ENCODE peak calls at places on chromosomes 5 and 9, in six cellular contexts. One of them, this sample, is unnamed.

GRCh38 chr9:19471737-19472648 is 63.2 kb downstream of the ACER2 start:
- DNase-seq in substantia nigra: peak; percentile 46
- DNase-seq in neuronal stem cell: peak; percentile 57
- DNase-seq in OCI-LY7: peak; percentile 40
- DNase-seq in AG04450: no peak
- DNase-seq in transverse colon: peak; percentile 51
- DNase-seq in this sample: no peak

GRCh38 chr5:57422993-57423392 is 59.6 kb downstream of the ACTBL2 start:
- DNase-seq in OCI-LY7: no peak
- DNase-seq in substantia nigra: no peak
- DNase-seq in transverse colon: no peak
- DNase-seq in neuronal stem cell: no peak
- DNase-seq in AG04450: no peak
- DNase-seq in this sample: no peak

GRCh38 chr9:122213589-122214413 is 15.0 kb downstream of the LHX6 start:
- DNase-seq in neuronal stem cell: peak; percentile 82
- DNase-seq in OCI-LY7: peak; percentile 72
- DNase-seq in transverse colon: peak; percentile 49
- DNase-seq in substantia nigra: no peak
- DNase-seq in AG04450: no peak
- DNase-seq in this sample: no peak

GRCh38 chr5:151100690-151101089 is 19.9 kb upstream of the TNIP1 start:
- DNase-seq in neuronal stem cell: no peak
- DNase-seq in substantia nigra: no peak
- DNase-seq in OCI-LY7: no peak
- DNase-seq in transverse colon: no peak
- DNase-seq in AG04450: no peak
- DNase-seq in this sample: no peak

GRCh38 chr9:97529363-97530076 is 28.1 kb downstream of the TMOD1 start:
- DNase-seq in AG04450: no peak
- DNase-seq in substantia nigra: no peak
- DNase-seq in transverse colon: no peak
- DNase-seq in neuronal stem cell: no peak
- DNase-seq in OCI-LY7: no peak
- DNase-seq in this sample: no peak

GRCh38 chr9:126616521-126616976 is 2.8 kb downstream of the LMX1B start:
- DNase-seq in AG04450: no peak
- DNase-seq in substantia nigra: no peak
- DNase-seq in transverse colon: no peak
- DNase-seq in OCI-LY7: no peak
- DNase-seq in neuronal stem cell: no peak
- DNase-seq in this sample: no peak

GRCh38 chr5:133977161-133977787 is 8.8 kb upstream of the C5orf15 start:
- DNase-seq in neuronal stem cell: no peak
- DNase-seq in substantia nigra: no peak
- DNase-seq in OCI-LY7: no peak
- DNase-seq in AG04450: no peak
- DNase-seq in transverse colon: no peak
- DNase-seq in this sample: no peak

GRCh38 chr5:148125641-148126040 is 42.7 kb upstream of the SPINK14 start:
- DNase-seq in substantia nigra: no peak
- DNase-seq in transverse colon: no peak
- DNase-seq in OCI-LY7: no peak
- DNase-seq in neuronal stem cell: no peak
- DNase-seq in AG04450: no peak
- DNase-seq in this sample: no peak

GRCh38 chr9:91423785-91424402 is at the start of gene NFIL3:
- DNase-seq in transverse colon: peak; percentile 87
- DNase-seq in neuronal stem cell: peak; percentile 77
- DNase-seq in substantia nigra: peak; percentile 74
- DNase-seq in OCI-LY7: peak; percentile 83
- DNase-seq in AG04450: no peak
- DNase-seq in this sample: peak; percentile 80

GRCh38 chr9:757246-757881 is 84.1 kb upstream of the DMRT1 start:
- DNase-seq in OCI-LY7: peak; percentile 69
- DNase-seq in neuronal stem cell: peak; percentile 18
- DNase-seq in substantia nigra: no peak
- DNase-seq in transverse colon: peak; percentile 23
- DNase-seq in AG04450: peak; percentile 15
- DNase-seq in this sample: peak; percentile 32

GRCh38 chr9:88197781-88198345 is 59.6 kb upstream of the SPATA31C2 start:
- DNase-seq in substantia nigra: no peak
- DNase-seq in OCI-LY7: no peak
- DNase-seq in transverse colon: no peak
- DNase-seq in AG04450: peak; percentile 81
- DNase-seq in neuronal stem cell: no peak
- DNase-seq in this sample: no peak

GRCh38 chr5:5145651-5146529 is 5.8 kb downstream of the ADAMTS16 start:
- DNase-seq in transverse colon: no peak
- DNase-seq in substantia nigra: no peak
- DNase-seq in OCI-LY7: no peak
- DNase-seq in neuronal stem cell: no peak
- DNase-seq in AG04450: no peak
- DNase-seq in this sample: no peak

GRCh38 chr5:149376711-149377447 is 2.2 kb downstream of the IL17B start:
- DNase-seq in substantia nigra: no peak
- DNase-seq in transverse colon: no peak
- DNase-seq in AG04450: no peak
- DNase-seq in OCI-LY7: no peak
- DNase-seq in neuronal stem cell: no peak
- DNase-seq in this sample: no peak

GRCh38 chr9:127168756-127169506 is 46.5 kb upstream of the ANGPTL2 start:
- DNase-seq in transverse colon: no peak
- DNase-seq in substantia nigra: no peak
- DNase-seq in neuronal stem cell: no peak
- DNase-seq in OCI-LY7: no peak
- DNase-seq in AG04450: no peak
- DNase-seq in this sample: no peak

GRCh38 chr5:122315511-122315910 is 3.5 kb downstream of the SNCAIP start:
- DNase-seq in OCI-LY7: no peak
- DNase-seq in substantia nigra: no peak
- DNase-seq in AG04450: no peak
- DNase-seq in neuronal stem cell: no peak
- DNase-seq in transverse colon: no peak
- DNase-seq in this sample: no peak

GRCh38 chr9:27939186-27939585 is 365.9 kb upstream of the C9orf72 start:
- DNase-seq in OCI-LY7: no peak
- DNase-seq in substantia nigra: no peak
- DNase-seq in AG04450: no peak
- DNase-seq in neuronal stem cell: no peak
- DNase-seq in transverse colon: no peak
- DNase-seq in this sample: no peak

GRCh38 chr9:108631890-108632289 is 223.9 kb downstream of the ACTL7B start:
- DNase-seq in OCI-LY7: no peak
- DNase-seq in transverse colon: no peak
- DNase-seq in AG04450: no peak
- DNase-seq in substantia nigra: no peak
- DNase-seq in neuronal stem cell: no peak
- DNase-seq in this sample: no peak

GRCh38 chr9:93974151-93974550 is 19.0 kb upstream of the BARX1 start:
- DNase-seq in neuronal stem cell: no peak
- DNase-seq in OCI-LY7: no peak
- DNase-seq in substantia nigra: no peak
- DNase-seq in AG04450: no peak
- DNase-seq in transverse colon: no peak
- DNase-seq in this sample: no peak

GRCh38 chr9:23587433-23587832 is 238.6 kb downstream of the ELAVL2 start:
- DNase-seq in OCI-LY7: no peak
- DNase-seq in neuronal stem cell: no peak
- DNase-seq in substantia nigra: peak; percentile 35
- DNase-seq in AG04450: no peak
- DNase-seq in transverse colon: no peak
- DNase-seq in this sample: no peak

GRCh38 chr5:172293054-172293744 is 9.6 kb upstream of the UBTD2 start:
- DNase-seq in substantia nigra: peak; percentile 51
- DNase-seq in AG04450: no peak
- DNase-seq in transverse colon: peak; percentile 67
- DNase-seq in OCI-LY7: peak; percentile 77
- DNase-seq in neuronal stem cell: peak; percentile 54
- DNase-seq in this sample: peak; percentile 53

GRCh38 chr5:157986431-157986990 is 127.6 kb upstream of the CLINT1 start:
- DNase-seq in neuronal stem cell: no peak
- DNase-seq in substantia nigra: no peak
- DNase-seq in transverse colon: no peak
- DNase-seq in OCI-LY7: no peak
- DNase-seq in AG04450: no peak
- DNase-seq in this sample: no peak

GRCh38 chr9:83959061-83959460 is 21.0 kb downstream of the HNRNPK start:
- DNase-seq in OCI-LY7: no peak
- DNase-seq in transverse colon: no peak
- DNase-seq in AG04450: peak; percentile 64
- DNase-seq in neuronal stem cell: no peak
- DNase-seq in substantia nigra: no peak
- DNase-seq in this sample: no peak

GRCh38 chr5:76225316-76225715 is 142.1 kb downstream of the SV2C start:
- DNase-seq in substantia nigra: no peak
- DNase-seq in neuronal stem cell: no peak
- DNase-seq in OCI-LY7: no peak
- DNase-seq in AG04450: no peak
- DNase-seq in transverse colon: no peak
- DNase-seq in this sample: no peak

GRCh38 chr9:95459218-95459617 is 57.6 kb downstream of the PTCH1 start:
- DNase-seq in transverse colon: no peak
- DNase-seq in neuronal stem cell: no peak
- DNase-seq in substantia nigra: no peak
- DNase-seq in OCI-LY7: no peak
- DNase-seq in AG04450: no peak
- DNase-seq in this sample: no peak

GRCh38 chr9:95462419-95463121 is 54.2 kb downstream of the PTCH1 start:
- DNase-seq in transverse colon: peak; percentile 84
- DNase-seq in neuronal stem cell: no peak
- DNase-seq in substantia nigra: peak; percentile 53
- DNase-seq in OCI-LY7: peak; percentile 97
- DNase-seq in AG04450: peak; percentile 92
- DNase-seq in this sample: peak; percentile 70

GRCh38 chr9:95461448-95462381 is 55.1 kb downstream of the PTCH1 start:
- DNase-seq in AG04450: no peak
- DNase-seq in neuronal stem cell: no peak
- DNase-seq in substantia nigra: no peak
- DNase-seq in OCI-LY7: no peak
- DNase-seq in transverse colon: no peak
- DNase-seq in this sample: no peak

GRCh38 chr9:95459867-95460626 is 56.7 kb downstream of the PTCH1 start:
- DNase-seq in AG04450: no peak
- DNase-seq in transverse colon: no peak
- DNase-seq in OCI-LY7: no peak
- DNase-seq in neuronal stem cell: no peak
- DNase-seq in substantia nigra: no peak
- DNase-seq in this sample: no peak

GRCh38 chr9:95460627-95461164 is 56.1 kb downstream of the PTCH1 start:
- DNase-seq in OCI-LY7: no peak
- DNase-seq in neuronal stem cell: no peak
- DNase-seq in AG04450: no peak
- DNase-seq in transverse colon: no peak
- DNase-seq in substantia nigra: no peak
- DNase-seq in this sample: no peak
- H3K27ac ChIP-seq in OCI-LY7: no peak overlapping the region
- H3K27ac ChIP-seq in neuronal stem cell: no peak overlapping the region
- H3K27ac ChIP-seq in AG04450: peak overlapping the region; percentile 52
- H3K27ac ChIP-seq in transverse colon: peak overlapping the region; percentile 72
- H3K27ac ChIP-seq in substantia nigra: no peak overlapping the region
- H3K27ac ChIP-seq in this sample: no peak overlapping the region

DNA sequence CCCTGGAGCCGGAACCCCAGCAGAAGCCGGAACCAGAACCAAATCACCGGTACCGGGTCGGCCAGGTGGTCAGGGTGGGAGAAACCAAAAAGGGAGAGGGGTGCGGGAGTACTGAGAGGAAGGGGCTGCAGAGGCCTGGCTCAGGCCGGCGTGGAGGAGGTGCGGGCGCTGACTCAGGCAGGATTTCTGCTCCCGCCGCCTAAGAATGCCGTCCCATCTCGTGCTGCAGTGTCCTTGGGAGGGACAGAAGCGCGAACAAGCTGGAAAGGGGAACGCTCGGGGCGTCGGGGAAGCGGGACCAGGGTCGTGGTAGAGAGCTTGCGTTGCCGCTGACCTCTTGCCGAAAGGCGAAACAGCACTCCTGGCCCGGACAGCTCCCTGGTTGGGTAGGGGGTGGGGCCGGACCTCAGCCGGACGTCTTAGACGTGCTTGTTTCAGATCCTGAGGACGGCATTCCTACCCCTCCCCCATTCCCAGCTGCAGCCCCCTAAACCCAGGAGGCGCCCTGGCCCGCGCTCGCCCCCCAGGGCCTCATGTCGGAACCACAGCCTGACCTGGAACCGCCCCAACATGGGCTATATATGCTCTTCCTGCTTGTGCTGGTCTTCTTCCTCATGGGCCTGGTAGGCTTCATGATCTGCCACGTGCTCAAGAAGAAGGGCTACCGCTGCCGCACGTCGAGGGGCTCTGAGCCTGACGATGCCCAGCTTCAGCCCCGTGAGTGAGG is 1.1 kb downstream of the RELL2 start:
- DNase-seq in AG04450: no peak
- DNase-seq in neuronal stem cell: peak; percentile 72
- DNase-seq in substantia nigra: no peak
- DNase-seq in OCI-LY7: peak; percentile 88
- DNase-seq in transverse colon: peak; percentile 66
- DNase-seq in this sample: no peak
- H3K27ac ChIP-seq in AG04450: no peak overlapping the region
- H3K27ac ChIP-seq in neuronal stem cell: no peak overlapping the region
- H3K27ac ChIP-seq in substantia nigra: no peak overlapping the region
- H3K27ac ChIP-seq in OCI-LY7: peak overlapping the region; percentile 59
- H3K27ac ChIP-seq in transverse colon: peak overlapping the region; percentile 82
- H3K27ac ChIP-seq in this sample: no peak overlapping the region

DNA sequence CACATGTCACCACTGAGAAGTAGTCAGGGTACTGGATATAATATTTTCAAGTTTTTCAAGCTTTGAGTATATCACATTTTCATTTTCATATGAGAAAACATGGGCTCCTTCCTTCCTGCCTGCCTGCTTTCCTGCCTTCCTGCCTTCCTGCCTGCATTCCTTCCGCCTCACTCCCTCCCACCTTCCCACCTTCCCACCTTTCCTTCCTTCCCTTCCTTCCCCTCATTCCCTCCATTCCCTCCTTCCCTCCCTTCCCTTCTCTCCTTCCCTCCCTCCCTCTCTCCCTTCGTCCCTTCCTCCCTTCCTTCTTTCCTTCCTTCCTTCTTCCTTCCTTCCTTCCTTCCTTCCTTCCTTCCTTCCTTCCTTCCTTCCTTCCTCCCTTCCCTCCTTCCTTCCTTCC is 175.3 kb downstream of the HMHB1 start:
- DNase-seq in OCI-LY7: no peak
- DNase-seq in neuronal stem cell: no peak
- DNase-seq in AG04450: no peak
- DNase-seq in substantia nigra: no peak
- DNase-seq in transverse colon: no peak
- DNase-seq in this sample: no peak
- H3K27ac ChIP-seq in OCI-LY7: no peak overlapping the region
- H3K27ac ChIP-seq in neuronal stem cell: no peak overlapping the region
- H3K27ac ChIP-seq in AG04450: no peak overlapping the region
- H3K27ac ChIP-seq in substantia nigra: no peak overlapping the region
- H3K27ac ChIP-seq in transverse colon: no peak overlapping the region
- H3K27ac ChIP-seq in this sample: no peak overlapping the region

DNA sequence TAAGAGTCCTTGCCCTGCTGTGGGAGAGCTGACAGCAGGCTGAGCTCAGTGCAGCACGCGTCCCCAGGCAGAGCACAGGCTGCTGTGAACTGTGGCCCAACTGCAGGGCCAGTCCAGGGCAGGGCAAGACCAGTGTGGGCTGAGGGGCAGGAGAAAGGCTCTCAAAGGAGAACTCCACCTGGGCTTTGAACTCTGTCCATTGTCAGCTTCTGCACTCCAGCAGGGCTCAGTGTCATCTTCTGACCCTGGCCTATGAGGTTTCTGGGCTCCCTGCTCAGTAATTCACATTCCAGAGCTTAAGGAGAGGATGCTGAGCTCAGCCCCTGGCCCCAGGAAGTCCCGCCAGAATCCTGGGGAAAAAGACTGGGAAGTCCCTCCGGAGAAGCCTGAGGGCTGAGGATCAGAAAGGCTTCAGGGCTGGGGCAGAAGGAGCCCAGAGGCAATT is 37.4 kb downstream of the LHFPL2 start:
- DNase-seq in AG04450: no peak
- DNase-seq in neuronal stem cell: peak; percentile 21
- DNase-seq in substantia nigra: no peak
- DNase-seq in transverse colon: no peak
- DNase-seq in OCI-LY7: no peak
- DNase-seq in this sample: no peak
- H3K27ac ChIP-seq in AG04450: no peak overlapping the region
- H3K27ac ChIP-seq in neuronal stem cell: no peak overlapping the region
- H3K27ac ChIP-seq in substantia nigra: no peak overlapping the region
- H3K27ac ChIP-seq in transverse colon: peak overlapping the region; percentile 57
- H3K27ac ChIP-seq in OCI-LY7: no peak overlapping the region
- H3K27ac ChIP-seq in this sample: no peak overlapping the region

This sample was measured in caudate nucleus.